ENCODE peak calls at places on chromosomes 4 and X, in nine cellular contexts. One of them, this sample, is unnamed.

GRCh38 chrX:104359124-104359523 is 104.4 kb upstream of the ESX1 start:
- DNase-seq in mesenchymal stem cell: no peak
- DNase-seq in heart right ventricle: no peak
- DNase-seq in Peyer's patch: no peak
- DNase-seq in right atrium auricular region: no peak
- DNase-seq in GM23338: no peak
- DNase-seq in breast epithelium: no peak
- DNase-seq in suprapubic skin: no peak
- DNase-seq in effector memory CD4-positive, alpha-beta T cell: no peak
- DNase-seq in this sample: no peak

GRCh38 chrX:74465424-74465823 is 44.1 kb downstream of the SLC16A2 start:
- DNase-seq in heart right ventricle: no peak
- DNase-seq in GM23338: no peak
- DNase-seq in suprapubic skin: no peak
- DNase-seq in mesenchymal stem cell: no peak
- DNase-seq in effector memory CD4-positive, alpha-beta T cell: no peak
- DNase-seq in right atrium auricular region: no peak
- DNase-seq in Peyer's patch: no peak
- DNase-seq in breast epithelium: no peak
- DNase-seq in this sample: no peak

GRCh38 chr4:84568496-84568895 is 14.4 kb upstream of the CDS1 start:
- DNase-seq in effector memory CD4-positive, alpha-beta T cell: no peak
- DNase-seq in Peyer's patch: no peak
- DNase-seq in GM23338: no peak
- DNase-seq in breast epithelium: no peak
- DNase-seq in mesenchymal stem cell: no peak
- DNase-seq in right atrium auricular region: no peak
- DNase-seq in suprapubic skin: no peak
- DNase-seq in heart right ventricle: no peak
- DNase-seq in this sample: no peak

GRCh38 chrX:139882299-139882698 is 50.6 kb downstream of the ATP11C start:
- DNase-seq in breast epithelium: no peak
- DNase-seq in suprapubic skin: no peak
- DNase-seq in right atrium auricular region: no peak
- DNase-seq in Peyer's patch: no peak
- DNase-seq in GM23338: no peak
- DNase-seq in heart right ventricle: no peak
- DNase-seq in effector memory CD4-positive, alpha-beta T cell: no peak
- DNase-seq in mesenchymal stem cell: peak; percentile 42
- DNase-seq in this sample: no peak

GRCh38 chrX:103253608-103254007 is 1.3 kb downstream of the TCEAL8 start:
- DNase-seq in suprapubic skin: no peak
- DNase-seq in right atrium auricular region: no peak
- DNase-seq in heart right ventricle: peak; percentile 9
- DNase-seq in mesenchymal stem cell: peak; percentile 22
- DNase-seq in effector memory CD4-positive, alpha-beta T cell: no peak
- DNase-seq in breast epithelium: no peak
- DNase-seq in GM23338: no peak
- DNase-seq in Peyer's patch: no peak
- DNase-seq in this sample: no peak

GRCh38 chr4:1174941-1175634 is 2.7 kb upstream of the SPON2 start:
- DNase-seq in GM23338: no peak
- DNase-seq in breast epithelium: no peak
- DNase-seq in mesenchymal stem cell: no peak
- DNase-seq in heart right ventricle: no peak
- DNase-seq in right atrium auricular region: peak; percentile 56
- DNase-seq in Peyer's patch: peak; percentile 45
- DNase-seq in effector memory CD4-positive, alpha-beta T cell: no peak
- DNase-seq in suprapubic skin: no peak
- DNase-seq in this sample: no peak

GRCh38 chr4:82044141-82044993 is 329.4 kb downstream of the HNRNPD start:
- DNase-seq in Peyer's patch: peak; percentile 72
- DNase-seq in mesenchymal stem cell: peak; percentile 10
- DNase-seq in right atrium auricular region: peak; percentile 68
- DNase-seq in GM23338: peak; percentile 82
- DNase-seq in suprapubic skin: peak; percentile 79
- DNase-seq in effector memory CD4-positive, alpha-beta T cell: no peak
- DNase-seq in breast epithelium: no peak
- DNase-seq in heart right ventricle: peak; percentile 54
- DNase-seq in this sample: no peak

GRCh38 chr4:177309525-177310371 is at the start of gene NEIL3:
- DNase-seq in mesenchymal stem cell: peak; percentile 89
- DNase-seq in effector memory CD4-positive, alpha-beta T cell: peak; percentile 86
- DNase-seq in heart right ventricle: peak; percentile 94
- DNase-seq in breast epithelium: peak; percentile 53
- DNase-seq in Peyer's patch: peak; percentile 90
- DNase-seq in suprapubic skin: peak; percentile 91
- DNase-seq in right atrium auricular region: peak; percentile 81
- DNase-seq in GM23338: peak; percentile 90
- DNase-seq in this sample: peak; percentile 87

GRCh38 chr4:110064295-110064694 is 134.1 kb downstream of the ELOVL6 start:
- DNase-seq in breast epithelium: no peak
- DNase-seq in suprapubic skin: no peak
- DNase-seq in Peyer's patch: no peak
- DNase-seq in right atrium auricular region: no peak
- DNase-seq in GM23338: no peak
- DNase-seq in mesenchymal stem cell: peak; percentile 15
- DNase-seq in heart right ventricle: no peak
- DNase-seq in effector memory CD4-positive, alpha-beta T cell: no peak
- DNase-seq in this sample: no peak

DNA sequence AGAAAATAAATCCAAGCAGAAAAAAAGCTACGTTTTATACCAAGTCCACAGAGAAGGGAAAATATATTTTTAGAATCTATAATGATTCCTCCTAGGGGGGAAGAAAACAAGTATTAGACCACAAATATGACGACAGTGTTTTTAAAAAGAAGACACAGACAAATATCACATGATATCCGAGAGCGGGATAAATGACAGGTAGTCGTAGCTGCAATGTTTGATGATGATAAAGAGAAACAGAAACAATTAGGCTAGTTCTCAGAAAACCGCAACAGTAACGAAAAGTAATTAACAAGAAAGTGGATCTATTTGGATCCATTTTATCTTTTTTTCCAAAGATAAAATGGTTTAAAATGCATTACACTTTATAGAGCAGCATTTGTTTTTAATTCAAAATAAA is 918 bp downstream of the HAUS3 start:
- DNase-seq in GM23338: no peak
- DNase-seq in mesenchymal stem cell: no peak
- DNase-seq in effector memory CD4-positive, alpha-beta T cell: no peak
- DNase-seq in Peyer's patch: no peak
- DNase-seq in breast epithelium: no peak
- DNase-seq in right atrium auricular region: no peak
- DNase-seq in suprapubic skin: no peak
- DNase-seq in heart right ventricle: no peak
- DNase-seq in this sample: no peak
- H3K27ac ChIP-seq in GM23338: no peak overlapping the region
- H3K27ac ChIP-seq in mesenchymal stem cell: no peak overlapping the region
- H3K27ac ChIP-seq in effector memory CD4-positive, alpha-beta T cell: peak overlapping the region; percentile 85
- H3K27ac ChIP-seq in Peyer's patch: peak overlapping the region; percentile 84
- H3K27ac ChIP-seq in breast epithelium: peak overlapping the region; percentile 66
- H3K27ac ChIP-seq in right atrium auricular region: no peak overlapping the region
- H3K27ac ChIP-seq in suprapubic skin: no peak overlapping the region
- H3K27ac ChIP-seq in heart right ventricle: no peak overlapping the region
- H3K27ac ChIP-seq in this sample: peak overlapping the region; percentile 89

GRCh38 chr4:87119965-87120364 is 100.5 kb downstream of the KLHL8 start:
- DNase-seq in breast epithelium: no peak
- DNase-seq in mesenchymal stem cell: no peak
- DNase-seq in Peyer's patch: no peak
- DNase-seq in effector memory CD4-positive, alpha-beta T cell: no peak
- DNase-seq in heart right ventricle: no peak
- DNase-seq in right atrium auricular region: no peak
- DNase-seq in GM23338: no peak
- DNase-seq in suprapubic skin: no peak
- DNase-seq in this sample: no peak

GRCh38 chr4:87121332-87122065 is 98.9 kb downstream of the KLHL8 start:
- DNase-seq in mesenchymal stem cell: no peak
- DNase-seq in heart right ventricle: no peak
- DNase-seq in Peyer's patch: no peak
- DNase-seq in breast epithelium: peak; percentile 64
- DNase-seq in suprapubic skin: no peak
- DNase-seq in GM23338: no peak
- DNase-seq in right atrium auricular region: no peak
- DNase-seq in effector memory CD4-positive, alpha-beta T cell: no peak
- DNase-seq in this sample: no peak

GRCh38 chr4:87122252-87122651 is 98.2 kb downstream of the KLHL8 start:
- DNase-seq in GM23338: no peak
- DNase-seq in right atrium auricular region: no peak
- DNase-seq in mesenchymal stem cell: peak; percentile 18
- DNase-seq in suprapubic skin: no peak
- DNase-seq in effector memory CD4-positive, alpha-beta T cell: no peak
- DNase-seq in Peyer's patch: no peak
- DNase-seq in heart right ventricle: no peak
- DNase-seq in breast epithelium: peak; percentile 54
- DNase-seq in this sample: no peak

GRCh38 chr4:87118826-87119225 is 101.6 kb downstream of the KLHL8 start:
- DNase-seq in right atrium auricular region: no peak
- DNase-seq in effector memory CD4-positive, alpha-beta T cell: no peak
- DNase-seq in heart right ventricle: no peak
- DNase-seq in breast epithelium: no peak
- DNase-seq in GM23338: peak; percentile 44
- DNase-seq in suprapubic skin: no peak
- DNase-seq in Peyer's patch: no peak
- DNase-seq in mesenchymal stem cell: peak; percentile 89
- DNase-seq in this sample: no peak

GRCh38 chr4:87120411-87121162 is 99.8 kb downstream of the KLHL8 start:
- DNase-seq in right atrium auricular region: no peak
- DNase-seq in mesenchymal stem cell: peak; percentile 28
- DNase-seq in breast epithelium: peak; percentile 85
- DNase-seq in GM23338: no peak
- DNase-seq in effector memory CD4-positive, alpha-beta T cell: no peak
- DNase-seq in suprapubic skin: no peak
- DNase-seq in Peyer's patch: peak; percentile 61
- DNase-seq in heart right ventricle: peak; percentile 40
- DNase-seq in this sample: no peak
- H3K4me1 ChIP-seq in right atrium auricular region: no peaks in the 10 kb centered on the region
- H3K4me1 ChIP-seq in mesenchymal stem cell: peaks cover 33% of the 10 kb centered on the region
- H3K4me1 ChIP-seq in breast epithelium: no peaks in the 10 kb centered on the region
- H3K4me1 ChIP-seq in GM23338: peaks cover 16% of the 10 kb centered on the region
- H3K4me1 ChIP-seq in effector memory CD4-positive, alpha-beta T cell: no peaks in the 10 kb centered on the region
- H3K4me1 ChIP-seq in suprapubic skin: peaks cover 45% of the 10 kb centered on the region
- H3K4me1 ChIP-seq in Peyer's patch: no peaks in the 10 kb centered on the region
- H3K4me1 ChIP-seq in heart right ventricle: peaks cover 42% of the 10 kb centered on the region
- H3K4me1 ChIP-seq in this sample: no peaks in the 10 kb centered on the region

DNA sequence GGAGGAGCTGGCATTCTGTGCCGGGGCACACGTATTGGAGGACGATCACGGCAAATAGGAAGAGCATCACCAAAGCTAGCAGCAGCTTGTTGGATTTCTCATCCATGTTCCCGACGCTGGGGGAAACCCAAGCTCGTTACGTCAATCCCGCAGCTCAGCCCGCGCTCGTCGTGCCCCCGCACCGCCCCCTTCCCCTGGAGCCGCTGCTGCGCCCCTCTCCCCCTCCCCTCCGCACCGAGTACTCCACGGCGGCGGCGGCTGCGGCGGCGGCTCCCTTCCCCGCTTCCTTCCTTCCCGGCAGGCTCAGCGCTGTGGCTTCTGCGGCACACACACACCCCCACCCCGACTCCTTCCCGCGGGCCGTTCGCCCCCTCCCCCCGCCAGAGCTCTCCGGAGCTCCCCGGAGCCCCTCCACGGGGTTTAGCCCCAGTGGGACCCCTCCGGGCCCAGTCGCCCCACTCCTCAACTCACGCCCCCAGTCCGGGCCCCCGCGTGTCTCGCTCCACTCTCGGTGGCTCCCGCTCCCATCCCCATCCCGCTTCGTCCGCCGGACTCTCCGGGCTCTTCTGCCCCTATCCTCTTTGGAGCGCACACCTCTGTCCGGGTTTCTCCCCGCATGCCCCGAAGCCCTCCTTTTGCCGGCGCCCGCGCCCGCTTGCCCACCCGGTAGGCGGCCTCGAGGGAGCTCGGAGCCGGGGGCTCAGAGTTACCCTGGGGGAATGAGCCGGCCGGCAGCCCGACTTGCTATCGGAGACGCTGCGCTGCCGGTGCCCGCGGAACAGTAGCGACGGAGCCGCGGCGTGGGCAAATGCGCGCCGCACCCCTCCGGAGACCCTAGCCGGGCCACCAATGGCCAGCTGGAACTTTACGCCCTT is 981 bp downstream of the HS6ST2 start:
- DNase-seq in right atrium auricular region: no peak
- DNase-seq in effector memory CD4-positive, alpha-beta T cell: no peak
- DNase-seq in heart right ventricle: peak; percentile 6
- DNase-seq in GM23338: peak; percentile 56
- DNase-seq in breast epithelium: no peak
- DNase-seq in Peyer's patch: no peak
- DNase-seq in mesenchymal stem cell: peak; percentile 45
- DNase-seq in suprapubic skin: no peak
- DNase-seq in this sample: no peak
- H3K4me3 ChIP-seq in right atrium auricular region: peak overlapping the region; percentile 50
- H3K4me3 ChIP-seq in effector memory CD4-positive, alpha-beta T cell: peak overlapping the region; percentile 32
- H3K4me3 ChIP-seq in heart right ventricle: peak overlapping the region; percentile 47
- H3K4me3 ChIP-seq in GM23338: peak overlapping the region; percentile 63
- H3K4me3 ChIP-seq in breast epithelium: peak overlapping the region; percentile 67
- H3K4me3 ChIP-seq in Peyer's patch: no peak overlapping the region
- H3K4me3 ChIP-seq in mesenchymal stem cell: peak overlapping the region; percentile 57
- H3K4me3 ChIP-seq in suprapubic skin: peak overlapping the region; percentile 50
- H3K4me3 ChIP-seq in this sample: no peak overlapping the region

GRCh38 chr4:101238706-101239105 is 108.6 kb downstream of the PPP3CA start:
- DNase-seq in heart right ventricle: no peak
- DNase-seq in breast epithelium: no peak
- DNase-seq in right atrium auricular region: no peak
- DNase-seq in Peyer's patch: no peak
- DNase-seq in mesenchymal stem cell: peak; percentile 61
- DNase-seq in GM23338: no peak
- DNase-seq in suprapubic skin: no peak
- DNase-seq in effector memory CD4-positive, alpha-beta T cell: no peak
- DNase-seq in this sample: no peak
- H3K27ac ChIP-seq in heart right ventricle: no peak overlapping the region
- H3K27ac ChIP-seq in breast epithelium: no peak overlapping the region
- H3K27ac ChIP-seq in right atrium auricular region: no peak overlapping the region
- H3K27ac ChIP-seq in Peyer's patch: no peak overlapping the region
- H3K27ac ChIP-seq in mesenchymal stem cell: no peak overlapping the region
- H3K27ac ChIP-seq in GM23338: peak overlapping the region; percentile 5
- H3K27ac ChIP-seq in suprapubic skin: peak overlapping the region; percentile 20
- H3K27ac ChIP-seq in effector memory CD4-positive, alpha-beta T cell: no peak overlapping the region
- H3K27ac ChIP-seq in this sample: no peak overlapping the region

DNA sequence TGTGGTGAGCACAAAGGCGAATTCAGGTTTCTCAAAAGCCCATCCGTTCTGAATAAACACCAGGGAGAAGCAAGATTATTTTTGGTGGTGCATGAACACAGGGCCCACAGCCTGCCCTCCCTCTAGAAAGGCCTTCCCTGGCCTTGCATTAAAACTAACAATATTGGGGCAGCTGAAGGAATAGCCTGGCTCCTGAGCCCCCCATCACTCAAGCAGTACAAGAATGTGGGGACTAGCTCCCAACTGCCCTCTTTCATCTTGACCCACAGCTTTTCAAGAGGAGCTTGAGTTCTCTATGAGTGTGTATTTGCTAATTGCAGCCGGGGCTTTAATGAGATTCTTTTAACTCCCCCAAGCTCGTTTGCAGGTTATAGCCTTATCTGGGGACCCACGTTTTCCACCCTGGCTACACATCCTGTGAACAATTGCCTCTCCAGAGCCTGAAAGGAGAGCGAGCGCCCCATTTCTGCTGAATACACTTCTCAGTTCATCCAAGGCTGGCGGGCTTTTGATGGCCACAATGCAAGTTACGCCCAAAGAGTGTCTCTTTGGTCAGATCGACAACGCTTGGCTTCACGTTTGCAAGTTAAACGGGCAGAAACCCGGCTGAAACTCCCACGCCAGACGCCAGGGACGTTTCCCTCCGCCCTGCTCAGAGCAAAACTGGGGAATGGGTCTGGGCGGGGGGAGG is 4.7 kb upstream of the GSX2 start:
- DNase-seq in heart right ventricle: no peak
- DNase-seq in Peyer's patch: no peak
- DNase-seq in effector memory CD4-positive, alpha-beta T cell: no peak
- DNase-seq in suprapubic skin: no peak
- DNase-seq in mesenchymal stem cell: no peak
- DNase-seq in right atrium auricular region: no peak
- DNase-seq in breast epithelium: no peak
- DNase-seq in GM23338: peak; percentile 67
- DNase-seq in this sample: no peak
- H3K4me1 ChIP-seq in heart right ventricle: peaks cover 24% of the 10 kb centered on the region
- H3K4me1 ChIP-seq in Peyer's patch: peaks cover 21% of the 10 kb centered on the region
- H3K4me1 ChIP-seq in effector memory CD4-positive, alpha-beta T cell: peaks cover 24% of the 10 kb centered on the region
- H3K4me1 ChIP-seq in suprapubic skin: peaks cover 34% of the 10 kb centered on the region
- H3K4me1 ChIP-seq in mesenchymal stem cell: peaks cover 24% of the 10 kb centered on the region
- H3K4me1 ChIP-seq in right atrium auricular region: no peaks in the 10 kb centered on the region
- H3K4me1 ChIP-seq in breast epithelium: peaks cover 5% of the 10 kb centered on the region
- H3K4me1 ChIP-seq in GM23338: peaks cover 73% of the 10 kb centered on the region
- H3K4me1 ChIP-seq in this sample: peaks cover 23% of the 10 kb centered on the region